ENCODE peak calls at places on chromosomes 4 and X, in nine cellular contexts. F, Q, U, T, V, D, J, X and K are unnamed samples.
A peak's percentile ranks its signal among the peaks of the same experiment; 100 is the strongest.

GRCh38 chr4:38795087-38795486 is 9.5 kb downstream of the TLR1 start:
- DNase-seq in T (no peak), D (no peak), F (no peak), J (no peak), U (no peak), V (no peak), Q (no peak), X (no peak), K (no peak)

GRCh38 chr4:122635205-122635604 is 14.3 kb upstream of the IL21 start:
- DNase-seq in V (no peak), U (no peak), Q (no peak), F (no peak), T (no peak), D (no peak), J (no peak), X (no peak), K (no peak)

GRCh38 chrX:8738588-8739189 is 6.8 kb upstream of the ANOS1 start:
- DNase-seq in D (peak; percentile 23), V (peak; percentile 25), Q (peak; percentile 72), X (peak; percentile 11), U (peak; percentile 62), T (peak; percentile 35), F (no peak), J (no peak), K (peak; percentile 84)

GRCh38 chrX:17067534-17067933 is 121.1 kb downstream of the REPS2 start:
- DNase-seq in U (no peak), F (no peak), V (no peak), J (no peak), T (no peak), Q (no peak), X (no peak), D (no peak), K (no peak)

GRCh38 chr4:18798123-18798522 is 776.6 kb upstream of the LCORL start:
- DNase-seq in F (no peak), X (no peak), D (no peak), T (no peak), U (no peak), Q (no peak), V (no peak), J (no peak), K (no peak)

GRCh38 chrX:153499258-153499657 is 4.5 kb downstream of the BGN start:
- DNase-seq in F (no peak), D (no peak), T (no peak), U (no peak), V (no peak), X (no peak), Q (no peak), J (no peak), K (no peak)

GRCh38 chr4:622996-623913 is 2.1 kb upstream of the PDE6B start:
- DNase-seq in X (no peak), D (no peak), F (no peak), V (no peak), U (no peak), Q (no peak), J (no peak), T (no peak), K (no peak)

GRCh38 chrX:29661290-29661689 is 554.1 kb upstream of the MAGEB2 start:
- DNase-seq in U (peak; percentile 58), F (no peak), D (no peak), T (no peak), Q (no peak), X (no peak), V (no peak), J (no peak), K (no peak)

GRCh38 chrX:23783569-23784486 is 855 bp downstream of the SAT1 start:
- DNase-seq in X (no peak), J (no peak), D (no peak), T (no peak), F (no peak), V (no peak), U (peak; percentile 26), Q (no peak), K (peak; percentile 51)

GRCh38 chrX:111411591-111412371 is at the start of gene DCX:
- DNase-seq in Q (peak; percentile 50), X (no peak), U (no peak), F (no peak), J (no peak), D (no peak), T (peak; percentile 38), V (no peak), K (no peak)

GRCh38 chr4:52984469-52984868 is 122.4 kb downstream of the RASL11B start:
- DNase-seq in F (no peak), T (no peak), D (no peak), Q (no peak), J (no peak), V (no peak), U (no peak), X (no peak), K (peak; percentile 38)

GRCh38 chr4:104930298-104930697 is 216.4 kb upstream of the TET2 start:
- DNase-seq in T (no peak), V (no peak), X (no peak), Q (no peak), D (no peak), F (no peak), J (no peak), U (no peak), K (no peak)

GRCh38 chrX:38807873-38808272 is 6.6 kb downstream of the MID1IP1 start:
- DNase-seq in F (no peak), V (no peak), J (no peak), X (no peak), U (peak; percentile 41), Q (peak; percentile 49), D (no peak), T (no peak), K (no peak)

GRCh38 chrX:1170243-1170642 is 42.2 kb downstream of the CRLF2 start:
- DNase-seq in Q (no peak), F (no peak), D (no peak), X (no peak), T (no peak), U (no peak), J (no peak), V (no peak), K (no peak)

GRCh38 chr4:187493661-187494060 is 501.9 kb upstream of the ZFP42 start:
- DNase-seq in D (no peak), T (no peak), U (no peak), J (no peak), Q (no peak), X (no peak), V (no peak), F (no peak), K (no peak)

GRCh38 chr4:151260526-151260925 is 16.4 kb upstream of the PRSS48 start:
- DNase-seq in J (no peak), T (no peak), V (no peak), U (no peak), F (no peak), X (no peak), Q (no peak), D (no peak), K (no peak)

GRCh38 chrX:53421772-53422090 is 723 bp downstream of the SMC1A start:
- DNase-seq in Q (no peak), X (peak; percentile 19), U (no peak), V (peak; percentile 62), F (no peak), D (no peak), T (peak; percentile 45), J (no peak), K (no peak)

GRCh38 chr4:87014284-87014782 is 79.5 kb downstream of the AFF1 start:
- DNase-seq in F (no peak), V (peak; percentile 40), T (no peak), U (peak; percentile 74), J (no peak), Q (no peak), X (no peak), D (no peak), K (no peak)

GRCh38 chr4:83011779-83012630 is 1.4 kb upstream of the LIN54 start:
- DNase-seq in J (peak; percentile 70), X (no peak), Q (peak; percentile 41), D (peak; percentile 51), V (peak; percentile 40), T (peak; percentile 10), U (no peak), F (peak; percentile 12), K (peak; percentile 51)

GRCh38 chr4:93237526-93237925 is 591.0 kb upstream of the ATOH1 start:
- DNase-seq in X (no peak), Q (no peak), D (no peak), V (no peak), J (no peak), T (no peak), F (no peak), U (no peak), K (no peak)

GRCh38 chrX:147476008-147476407 is 435.7 kb upstream of the FMR1 start:
- DNase-seq in F (no peak), Q (peak; percentile 47), V (peak; percentile 17), T (no peak), J (no peak), X (peak; percentile 4), U (no peak), D (no peak), K (peak; percentile 67)

GRCh38 chr4:28772066-28772465 is 1911.4 kb downstream of the STIM2 start:
- DNase-seq in F (no peak), X (no peak), V (no peak), Q (no peak), U (peak; percentile 44), J (no peak), T (no peak), D (no peak), K (no peak)

GRCh38 chr4:52201705-52202104 is 150.6 kb downstream of the SPATA18 start:
- DNase-seq in F (no peak), X (no peak), Q (peak; percentile 62), T (no peak), J (no peak), D (no peak), U (no peak), V (no peak), K (no peak)

GRCh38 chrX:48569958-48570357 is 4.3 kb upstream of the RBM3 start:
- DNase-seq in T (no peak), U (no peak), V (peak; percentile 80), Q (no peak), D (no peak), F (no peak), X (no peak), J (no peak), K (no peak)

GRCh38 chr4:146514651-146515379 is 6.9 kb downstream of the SLC10A7 start:
- DNase-seq in D (no peak), F (no peak), V (no peak), Q (peak; percentile 42), U (no peak), J (no peak), T (no peak), X (no peak), K (no peak)

GRCh38 chrX:31435592-31435991 is 363.8 kb upstream of the FTHL17 start:
- DNase-seq in J (peak; percentile 61), F (no peak), D (peak; percentile 3), V (no peak), X (no peak), U (peak; percentile 46), T (no peak), Q (peak; percentile 86), K (no peak)

GRCh38 chrX:43703211-43703791 is 47.2 kb downstream of the MAOA start:
- DNase-seq in X (peak; percentile 48), V (no peak), T (no peak), J (no peak), F (no peak), U (peak; percentile 68), Q (no peak), D (no peak), K (no peak)

GRCh38 chr4:158016511-158016910 is 156.3 kb downstream of the GASK1B start:
- DNase-seq in V (no peak), T (no peak), F (no peak), U (peak; percentile 79), Q (no peak), X (no peak), J (no peak), D (no peak), K (no peak)

GRCh38 chr4:25299476-25300203 is 12.9 kb upstream of the ZCCHC4 start:
- DNase-seq in V (no peak), T (no peak), F (no peak), D (no peak), J (peak; percentile 29), U (no peak), Q (peak; percentile 60), X (peak; percentile 43), K (no peak)